ENCODE peak calls at places on chromosome 10, in five cellular contexts. One of them, this sample, is unnamed.
A peak's percentile ranks its signal among the peaks of the same experiment; 100 is the strongest.

GRCh38 chr10:7659560-7659959 is 7.2 kb downstream of the ITIH5 start:
- DNase-seq in sigmoid colon: no peak
- DNase-seq in RPMI7951: no peak
- DNase-seq in 8988T: no peak
- DNase-seq in NCI-H345: no peak
- DNase-seq in this sample: no peak

GRCh38 chr10:5691786-5692185 is 7.1 kb downstream of the TASOR2 start:
- DNase-seq in sigmoid colon: no peak
- DNase-seq in NCI-H345: no peak
- DNase-seq in 8988T: no peak
- DNase-seq in RPMI7951: no peak
- DNase-seq in this sample: no peak

GRCh38 chr10:69332278-69333010 is 54.1 kb downstream of the HK1 start:
- DNase-seq in NCI-H345: no peak
- DNase-seq in 8988T: no peak
- DNase-seq in RPMI7951: no peak
- DNase-seq in sigmoid colon: no peak
- DNase-seq in this sample: peak; percentile 73

GRCh38 chr10:84306751-84307384 is 21.5 kb upstream of the CCSER2 start:
- DNase-seq in sigmoid colon: no peak
- DNase-seq in 8988T: no peak
- DNase-seq in RPMI7951: no peak
- DNase-seq in NCI-H345: no peak
- DNase-seq in this sample: no peak

GRCh38 chr10:20891338-20891714 is 5.8 kb downstream of the NEBL start:
- DNase-seq in NCI-H345: no peak
- DNase-seq in 8988T: no peak
- DNase-seq in sigmoid colon: no peak
- DNase-seq in RPMI7951: peak; percentile 3
- DNase-seq in this sample: peak; percentile 54

GRCh38 chr10:119542357-119542989 is at the start of gene RGS10:
- DNase-seq in sigmoid colon: peak; percentile 94
- DNase-seq in 8988T: peak; percentile 70
- DNase-seq in NCI-H345: peak; percentile 18
- DNase-seq in RPMI7951: peak; percentile 71
- DNase-seq in this sample: peak; percentile 76

GRCh38 chr10:120998782-120999285 is 147.7 kb downstream of the WDR11 start:
- DNase-seq in NCI-H345: no peak
- DNase-seq in sigmoid colon: no peak
- DNase-seq in RPMI7951: no peak
- DNase-seq in 8988T: no peak
- DNase-seq in this sample: no peak

GRCh38 chr10:79351332-79351731 is 4.1 kb downstream of the PPIF start:
- DNase-seq in sigmoid colon: no peak
- DNase-seq in 8988T: no peak
- DNase-seq in NCI-H345: no peak
- DNase-seq in RPMI7951: no peak
- DNase-seq in this sample: no peak

GRCh38 chr10:3095373-3096139 is 28.2 kb downstream of the PFKP start:
- DNase-seq in NCI-H345: no peak
- DNase-seq in sigmoid colon: peak; percentile 80
- DNase-seq in 8988T: no peak
- DNase-seq in RPMI7951: peak; percentile 100
- DNase-seq in this sample: no peak

GRCh38 chr10:60208676-60209269 is 180.9 kb downstream of the ANK3 start:
- DNase-seq in 8988T: no peak
- DNase-seq in sigmoid colon: no peak
- DNase-seq in RPMI7951: peak; percentile 21
- DNase-seq in NCI-H345: peak; percentile 26
- DNase-seq in this sample: peak; percentile 35

GRCh38 chr10:48973065-48973464 is 33.4 kb upstream of the LRRC18 start:
- DNase-seq in NCI-H345: no peak
- DNase-seq in 8988T: no peak
- DNase-seq in RPMI7951: peak; percentile 14
- DNase-seq in sigmoid colon: no peak
- DNase-seq in this sample: no peak

GRCh38 chr10:13614530-13615332 is 28.0 kb downstream of the PRPF18 start:
- DNase-seq in RPMI7951: peak; percentile 94
- DNase-seq in 8988T: no peak
- DNase-seq in sigmoid colon: no peak
- DNase-seq in NCI-H345: no peak
- DNase-seq in this sample: no peak

GRCh38 chr10:43282881-43283280 is 16.0 kb upstream of the RASGEF1A start:
- DNase-seq in 8988T: no peak
- DNase-seq in RPMI7951: no peak
- DNase-seq in sigmoid colon: no peak
- DNase-seq in NCI-H345: no peak
- DNase-seq in this sample: no peak

GRCh38 chr10:2933041-2933440 is 134.3 kb upstream of the PFKP start:
- DNase-seq in sigmoid colon: no peak
- DNase-seq in RPMI7951: peak; percentile 46
- DNase-seq in 8988T: no peak
- DNase-seq in NCI-H345: no peak
- DNase-seq in this sample: no peak

GRCh38 chr10:43623351-43623750 is 17.1 kb downstream of the ZNF485 start:
- DNase-seq in NCI-H345: peak; percentile 2
- DNase-seq in RPMI7951: peak; percentile 76
- DNase-seq in sigmoid colon: no peak
- DNase-seq in 8988T: no peak
- DNase-seq in this sample: no peak

GRCh38 chr10:97182327-97182990 is 3.3 kb downstream of the SLIT1 start:
- DNase-seq in RPMI7951: no peak
- DNase-seq in sigmoid colon: no peak
- DNase-seq in 8988T: no peak
- DNase-seq in NCI-H345: no peak
- DNase-seq in this sample: no peak

GRCh38 chr10:128096486-128097199 is 29.6 kb downstream of the MKI67 start:
- DNase-seq in NCI-H345: no peak
- DNase-seq in RPMI7951: no peak
- DNase-seq in 8988T: no peak
- DNase-seq in sigmoid colon: no peak
- DNase-seq in this sample: no peak